ENCODE peak calls at places on chromosomes 4 and X, in four cellular contexts. H is MG63, L is Kasumi-1, M is H54. O is an unnamed sample.

GRCh38 chr4:184090571-184090970 is 127.1 kb downstream of the ENPP6 start:
- DNase-seq in H (no peak), L (no peak), M (no peak), O (no peak)

GRCh38 chr4:99076292-99076976 is 12.2 kb downstream of the ADH5 start:
- DNase-seq in H (no peak), L (no peak), M (no peak), O (no peak)

GRCh38 chrX:100358766-100359165 is 51.3 kb downstream of the PCDH19 start:
- DNase-seq in H (no peak), L (no peak), M (no peak), O (no peak)

GRCh38 chr4:1008840-1009646 is 2.4 kb upstream of the FGFRL1 start:
- DNase-seq in H (no peak), L (no peak), M (no peak), O (no peak)

GRCh38 chrX:155065035-155065734 is 5.8 kb downstream of the CMC4 start:
- DNase-seq in H (no peak), L (no peak), M (peak), O (no peak)

GRCh38 chr4:15695764-15696163 is 7.1 kb upstream of the BST1 start:
- DNase-seq in H (no peak), L (no peak), M (no peak), O (no peak)

GRCh38 chrX:3582421-3582820 is 131.0 kb downstream of the PRKX start:
- DNase-seq in H (no peak), L (no peak), M (no peak), O (no peak)

GRCh38 chr4:14168919-14169318 is 541.4 kb upstream of the BOD1L1 start:
- DNase-seq in H (peak), L (peak), M (peak), O (no peak)

GRCh38 chrX:19343462-19344206 is at the start of gene PDHA1:
- DNase-seq in H (peak), L (peak), M (peak), O (peak)

GRCh38 chrX:107562482-107562881 is 65.8 kb upstream of the PRPS1 start:
- DNase-seq in H (peak), L (no peak), M (peak), O (no peak)

GRCh38 chrX:152904151-152905080 is 6.5 kb downstream of the ZNF185 start:
- DNase-seq in H (peak), L (peak), M (peak), O (no peak)

GRCh38 chr4:107743532-107743931 is 23.5 kb upstream of the PAPSS1 start:
- DNase-seq in H (no peak), L (no peak), M (no peak), O (no peak)

GRCh38 chrX:133335027-133335426 is 80.3 kb downstream of the GPC4 start:
- DNase-seq in H (no peak), L (peak), M (no peak), O (no peak)

GRCh38 chrX:94961730-94962129 is 1287.7 kb downstream of the FAM133A start:
- DNase-seq in H (no peak), L (no peak), M (no peak), O (no peak)

GRCh38 chr4:155819066-155819465 is 47.0 kb downstream of the ASIC5 start:
- DNase-seq in H (peak), L (no peak), M (no peak), O (no peak)

GRCh38 chr4:151218343-151218742 is 58.6 kb upstream of the PRSS48 start:
- DNase-seq in H (no peak), L (no peak), M (no peak), O (no peak)

GRCh38 chrX:17373337-17373736 is 1.7 kb upstream of the NHS start:
- DNase-seq in H (no peak), L (no peak), M (no peak), O (no peak)

GRCh38 chr4:111937368-111937767 is 207.9 kb upstream of the FAM241A start:
- DNase-seq in H (no peak), L (peak), M (no peak), O (no peak)

GRCh38 chr4:152221816-152222516 is 313.9 kb downstream of the FBXW7 start:
- DNase-seq in H (no peak), L (no peak), M (no peak), O (no peak)

GRCh38 chr4:186297013-186297645 is 31.1 kb downstream of the F11 start:
- DNase-seq in H (no peak), L (peak), M (peak), O (no peak)

GRCh38 chr4:184099541-184099966 is 118.1 kb downstream of the ENPP6 start:
- DNase-seq in H (no peak), L (no peak), M (no peak), O (no peak)

GRCh38 chr4:87839309-87839946 is 6.7 kb downstream of the MEPE start:
- DNase-seq in H (no peak), L (peak), M (no peak), O (no peak)